ENCODE peak calls at places on chromosomes 5 and 9, in eight cellular contexts. W, X, D, J, F, H, T and L are unnamed samples.

GRCh38 chr5:3026651-3027050 is 275.2 kb upstream of the IRX2 start:
- DNase-seq in W (no peak), X (no peak), D (no peak), J (no peak), F (no peak), H (no peak), T (no peak), L (no peak)

GRCh38 chr5:179489015-179489414 is 61.3 kb upstream of the RUFY1 start:
- DNase-seq in W (no peak), X (no peak), D (no peak), J (no peak), F (no peak), H (peak), T (no peak), L (no peak)

GRCh38 chr5:179549973-179550510 is 312 bp upstream of the RUFY1 start:
- DNase-seq in W (no peak), X (peak), D (no peak), J (peak), F (peak), H (no peak), T (peak), L (no peak)

GRCh38 chr5:113614191-113614590 is 100.7 kb downstream of the YTHDC2 start:
- DNase-seq in W (no peak), X (no peak), D (no peak), J (no peak), F (no peak), H (peak), T (no peak), L (no peak)

GRCh38 chr5:146548781-146549449 is 32.9 kb upstream of the GPR151 start:
- DNase-seq in W (no peak), X (no peak), D (no peak), J (no peak), F (no peak), H (no peak), T (no peak), L (no peak)

GRCh38 chr5:59001154-59001553 is 418.3 kb downstream of the RAB3C start:
- DNase-seq in W (no peak), X (no peak), D (no peak), J (no peak), F (no peak), H (no peak), T (no peak), L (no peak)

GRCh38 chr5:55187370-55187769 is 14.4 kb upstream of the CDC20B start:
- DNase-seq in W (no peak), X (no peak), D (no peak), J (no peak), F (no peak), H (peak), T (no peak), L (no peak)

GRCh38 chr5:133236541-133236951 is 184.7 kb downstream of the HSPA4 start:
- DNase-seq in W (no peak), X (no peak), D (no peak), J (no peak), F (no peak), H (no peak), T (no peak), L (no peak)

GRCh38 chr5:120314201-120314600 is 149.9 kb upstream of the PRR16 start:
- DNase-seq in W (no peak), X (no peak), D (no peak), J (no peak), F (no peak), H (peak), T (no peak), L (no peak)

GRCh38 chr5:177362102-177362868 is 4.6 kb downstream of the RGS14 start:
- DNase-seq in W (no peak), X (no peak), D (no peak), J (no peak), F (no peak), H (no peak), T (no peak), L (no peak)

GRCh38 chr5:177086918-177087706 is 397 bp downstream of the FGFR4 start:
- DNase-seq in W (no peak), X (no peak), D (peak), J (no peak), F (peak), H (no peak), T (peak), L (peak)

DNA sequence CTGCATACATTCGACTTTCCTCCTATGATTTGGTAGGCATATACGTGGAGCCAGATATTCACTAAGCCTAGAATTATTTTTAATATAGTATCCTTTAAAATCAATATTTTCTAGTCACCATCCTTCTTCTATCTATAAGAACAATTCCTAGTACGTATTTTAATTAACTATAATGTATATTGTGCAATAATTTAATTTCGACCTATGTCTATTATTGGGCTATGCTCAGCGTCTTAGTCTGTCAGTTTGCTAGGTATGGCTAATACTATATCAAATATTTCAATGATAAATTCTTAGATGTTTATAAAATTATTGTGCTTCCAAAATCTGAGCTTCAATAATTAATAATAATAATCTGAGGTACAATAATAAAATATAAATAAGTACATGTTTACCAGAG is 705.3 kb downstream of the PRELID2 start:
- DNase-seq in W (no peak), X (no peak), D (no peak), J (no peak), F (no peak), H (no peak), T (no peak), L (no peak)
- TF ChIP-seq CTCF in W (no peak), X (no peak), D (no peak), J (no peak), F (no peak), H (no peak), T (no peak), L (no peak)

GRCh38 chr9:4830699-4831098 is 38.0 kb downstream of the RCL1 start:
- DNase-seq in W (no peak), X (no peak), D (no peak), J (no peak), F (no peak), H (no peak), T (no peak), L (no peak)
- TF ChIP-seq CTCF in W (no peak), X (no peak), D (no peak), J (no peak), F (no peak), H (no peak), T (no peak), L (no peak)

GRCh38 chr5:141373673-141374317 is at the start of gene PCDHGA6:
- DNase-seq in W (no peak), X (no peak), D (no peak), J (peak), F (no peak), H (peak), T (no peak), L (no peak)
- TF ChIP-seq CTCF in W (no peak), X (no peak), D (no peak), J (peak), F (peak), H (peak), T (peak), L (no peak)

DNA sequence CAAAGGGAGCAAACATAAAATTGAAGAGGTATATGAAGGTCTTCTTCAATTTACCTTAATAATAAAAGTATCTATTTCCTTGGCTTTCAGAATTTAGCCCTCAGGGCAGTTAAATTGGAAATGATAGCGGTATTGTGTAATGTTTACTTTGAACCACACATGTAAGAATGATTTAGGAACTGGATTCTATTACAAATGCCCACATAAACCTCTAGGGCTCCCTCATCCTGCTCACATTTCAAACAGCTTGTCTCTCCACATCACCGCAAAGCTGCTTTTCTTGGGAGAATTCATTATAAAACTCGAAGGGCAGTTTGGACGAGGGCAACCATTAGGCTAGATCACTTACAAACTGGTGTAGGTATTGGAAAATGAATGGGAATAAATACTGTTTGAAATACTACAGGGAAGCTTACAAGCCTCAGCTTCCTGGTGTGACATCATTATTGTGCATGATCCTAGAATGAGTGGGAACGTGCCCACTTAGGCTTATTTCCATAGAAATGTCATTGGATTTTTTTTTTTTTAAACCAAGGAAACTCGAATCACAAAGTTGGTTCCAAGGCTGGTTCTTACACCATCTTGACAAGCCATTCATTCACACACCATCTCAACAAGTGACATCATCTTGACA is 47.3 kb downstream of the MTRR start:
- DNase-seq in W (no peak), X (no peak), D (no peak), J (peak), F (no peak), H (no peak), T (no peak), L (no peak)
- TF ChIP-seq CTCF in W (no peak), X (no peak), D (no peak), J (no peak), F (no peak), H (no peak), T (no peak), L (no peak)

GRCh38 chr9:77435272-77435671 is 212.8 kb downstream of the GNA14 start:
- DNase-seq in W (no peak), X (no peak), D (no peak), J (no peak), F (no peak), H (peak), T (no peak), L (no peak)

GRCh38 chr9:77432053-77432452 is 216.1 kb downstream of the GNA14 start:
- DNase-seq in W (no peak), X (no peak), D (no peak), J (no peak), F (no peak), H (no peak), T (no peak), L (no peak)

GRCh38 chr9:77435688-77436087 is 212.4 kb downstream of the GNA14 start:
- DNase-seq in W (no peak), X (no peak), D (no peak), J (peak), F (no peak), H (peak), T (no peak), L (no peak)

GRCh38 chr9:77429928-77430327 is 218.2 kb downstream of the GNA14 start:
- DNase-seq in W (no peak), X (no peak), D (no peak), J (no peak), F (no peak), H (no peak), T (no peak), L (no peak)

GRCh38 chr9:77433675-77434445 is 214.3 kb downstream of the GNA14 start:
- DNase-seq in W (no peak), X (no peak), D (peak), J (peak), F (no peak), H (peak), T (peak), L (no peak)
- TF ChIP-seq CTCF in W (no peak), X (peak), D (peak), J (peak), F (peak), H (no peak), T (peak), L (peak)

GRCh38 chr9:22049411-22049810 is 40.3 kb upstream of the CDKN2B start:
- DNase-seq in W (no peak), X (no peak), D (no peak), J (peak), F (peak), H (peak), T (peak), L (no peak)
- TF ChIP-seq CTCF in W (no peak), X (no peak), D (no peak), J (no peak), F (no peak), H (no peak), T (no peak), L (no peak)

DNA sequence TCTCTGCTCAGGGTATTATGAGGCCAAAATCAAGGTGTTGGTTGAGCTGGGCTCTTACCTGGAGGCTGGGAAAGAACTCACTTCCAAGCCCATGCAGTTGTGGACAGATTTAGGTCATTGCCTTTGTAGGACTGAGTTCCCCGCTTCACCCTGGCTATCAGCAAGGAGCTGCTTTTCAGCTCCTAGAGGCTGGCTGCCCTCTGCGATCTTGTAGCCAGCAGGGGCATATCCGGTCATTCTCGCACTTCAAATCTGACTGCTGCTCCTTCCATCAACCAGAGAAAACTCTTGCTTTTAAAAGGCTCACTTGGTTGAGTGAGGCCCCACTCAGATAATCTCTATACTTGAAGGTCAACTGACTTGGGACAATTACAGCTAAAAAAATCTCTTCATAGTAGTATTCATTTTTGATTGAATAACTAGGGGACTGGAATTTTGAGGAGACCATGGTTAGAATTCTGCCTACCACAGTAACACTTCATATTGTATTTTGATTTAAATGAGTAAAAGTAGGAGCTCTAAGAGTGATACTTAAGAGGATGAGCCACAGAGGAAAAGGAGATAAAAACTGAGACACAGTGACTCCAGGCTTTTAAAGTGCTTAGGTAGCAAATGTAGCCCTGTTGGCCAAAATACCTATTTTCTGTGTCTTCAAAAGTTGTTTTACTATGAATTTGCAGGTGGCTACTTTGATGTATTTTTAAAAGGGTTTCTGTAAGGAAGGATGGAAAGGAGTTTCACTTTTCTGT is 137.4 kb downstream of the CD180 start:
- DNase-seq in W (no peak), X (no peak), D (peak), J (no peak), F (no peak), H (no peak), T (no peak), L (no peak)
- TF ChIP-seq CTCF in W (no peak), X (no peak), D (no peak), J (no peak), F (no peak), H (no peak), T (no peak), L (no peak)

DNA sequence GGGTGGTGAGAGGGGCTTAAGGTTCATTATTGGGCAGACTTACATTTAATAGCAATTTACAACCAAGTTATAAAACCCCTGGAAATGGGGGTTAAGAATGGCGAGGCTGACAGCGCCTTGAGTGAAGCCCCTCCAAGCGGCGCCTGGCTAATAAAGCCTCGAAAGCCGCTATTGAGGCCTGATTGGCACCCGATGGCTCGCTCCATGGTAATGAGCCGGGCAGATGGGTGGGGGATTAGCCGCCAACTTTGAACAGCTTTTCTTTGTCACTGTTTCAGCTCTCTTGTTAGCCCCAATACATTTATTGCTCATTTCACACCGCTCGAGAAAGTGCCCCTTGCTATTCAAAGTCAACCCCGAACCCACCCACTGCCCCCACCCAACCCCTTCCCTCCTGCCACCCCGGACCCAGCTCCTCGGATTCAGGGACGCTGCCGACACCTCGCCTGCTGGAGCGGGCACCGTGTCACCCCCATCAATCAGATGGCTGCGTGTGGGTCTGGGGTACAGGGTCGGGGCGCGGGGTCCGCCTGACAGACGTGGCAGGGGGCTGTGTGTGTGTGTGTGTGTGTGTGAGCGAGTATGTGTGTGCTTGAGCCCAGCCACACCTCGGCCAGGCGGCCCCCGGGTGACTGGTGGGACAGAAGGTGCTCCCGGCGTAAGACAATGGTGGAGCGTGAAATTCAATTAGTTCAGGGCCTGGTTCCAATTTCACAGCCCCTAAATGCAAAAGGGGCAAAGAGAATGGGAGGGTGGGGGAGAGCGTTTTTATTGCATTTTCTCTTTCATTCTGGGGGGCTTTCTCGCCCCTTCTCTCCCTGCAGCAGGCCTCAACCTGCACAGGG is 34.2 kb downstream of the ASS1 start:
- DNase-seq in W (no peak), X (no peak), D (no peak), J (no peak), F (no peak), H (no peak), T (no peak), L (no peak)
- TF ChIP-seq CTCF in W (no peak), X (no peak), D (no peak), J (no peak), F (no peak), H (no peak), T (no peak), L (no peak)

GRCh38 chr5:40288791-40289475 is 390.8 kb upstream of the PTGER4 start:
- DNase-seq in W (no peak), X (no peak), D (peak), J (no peak), F (no peak), H (no peak), T (no peak), L (no peak)
- TF ChIP-seq CTCF in W (no peak), X (no peak), D (peak), J (no peak), F (no peak), H (no peak), T (no peak), L (no peak)